ENCODE peak calls at places on chromosomes 3 and 15, in four cellular contexts. W is neuronal stem cell, S is skeletal muscle cell, M is cardiac muscle cell. O is an unnamed sample.

GRCh38 chr3:97901327-97902295 is 70.6 kb downstream of the RIOX2 start:
- DNase-seq in W (no peak), S (no peak), M (peak; percentile 29), O (no peak)

GRCh38 chr15:95742836-95743235 is 587.7 kb upstream of the NR2F2 start:
- DNase-seq in W (no peak), S (no peak), M (peak; percentile 14), O (no peak)

GRCh38 chr3:133475245-133476010 is 75.6 kb downstream of the BFSP2 start:
- DNase-seq in W (no peak), S (no peak), M (no peak), O (peak; percentile 95)

GRCh38 chr3:156554515-156554841 is 439 bp downstream of the SSR3 start:
- DNase-seq in W (no peak), S (no peak), M (no peak), O (no peak)

GRCh38 chr3:122952509-122952908 is 75.1 kb downstream of the SEMA5B start:
- DNase-seq in W (no peak), S (no peak), M (peak; percentile 32), O (no peak)

GRCh38 chr3:44132061-44132460 is 109.6 kb upstream of the TOPAZ1 start:
- DNase-seq in W (no peak), S (no peak), M (no peak), O (no peak)

GRCh38 chr3:100045696-100046095 is 68.6 kb downstream of the FILIP1L start:
- DNase-seq in W (no peak), S (peak; percentile 98), M (peak; percentile 98), O (no peak)

GRCh38 chr3:53550005-53550620 is 55.7 kb downstream of the CACNA1D start:
- DNase-seq in W (no peak), S (no peak), M (no peak), O (no peak)

GRCh38 chr15:72068826-72069225 is 49.1 kb downstream of the MYO9A start:
- DNase-seq in W (no peak), S (no peak), M (no peak), O (no peak)

GRCh38 chr15:72341361-72341760 is 21.4 kb upstream of the CELF6 start:
- DNase-seq in W (peak; percentile 18), S (no peak), M (peak; percentile 19), O (no peak)

GRCh38 chr3:140563206-140563605 is 114.7 kb upstream of the TRIM42 start:
- DNase-seq in W (no peak), S (no peak), M (no peak), O (no peak)

GRCh38 chr3:196219194-196219969 is 3.0 kb downstream of the SLC51A start:
- DNase-seq in W (no peak), S (peak; percentile 78), M (peak; percentile 93), O (peak; percentile 84)

GRCh38 chr15:69713726-69714559 is 261.3 kb downstream of the RPLP1 start:
- DNase-seq in W (no peak), S (no peak), M (no peak), O (peak; percentile 95)

GRCh38 chr3:190449801-190450200 is at the start of gene TMEM207:
- DNase-seq in W (no peak), S (no peak), M (no peak), O (no peak)

GRCh38 chr3:190444576-190445145 is 5.0 kb downstream of the TMEM207 start:
- DNase-seq in W (no peak), S (no peak), M (no peak), O (no peak)

GRCh38 chr3:190444036-190444435 is 5.7 kb downstream of the TMEM207 start:
- DNase-seq in W (no peak), S (no peak), M (no peak), O (no peak)

GRCh38 chr3:190443257-190443656 is 6.4 kb downstream of the TMEM207 start:
- DNase-seq in W (no peak), S (no peak), M (peak; percentile 34), O (no peak)

GRCh38 chr3:190446492-190447301 is 3.0 kb downstream of the TMEM207 start:
- DNase-seq in W (no peak), S (no peak), M (no peak), O (no peak)
- H3K4me3 ChIP-seq in W (no peak overlapping the region), S (no peak overlapping the region), M (no peak overlapping the region), O (no peak overlapping the region)

GRCh38 chr15:51162865-51163762 is 68.4 kb upstream of the TNFAIP8L3 start:
- DNase-seq in W (peak; percentile 71), S (no peak), M (peak; percentile 80), O (peak; percentile 68)
- H3K4me3 ChIP-seq in W (no peak overlapping the region), S (peak overlapping the region; percentile 16), M (no peak overlapping the region), O (peak overlapping the region; percentile 23)

DNA sequence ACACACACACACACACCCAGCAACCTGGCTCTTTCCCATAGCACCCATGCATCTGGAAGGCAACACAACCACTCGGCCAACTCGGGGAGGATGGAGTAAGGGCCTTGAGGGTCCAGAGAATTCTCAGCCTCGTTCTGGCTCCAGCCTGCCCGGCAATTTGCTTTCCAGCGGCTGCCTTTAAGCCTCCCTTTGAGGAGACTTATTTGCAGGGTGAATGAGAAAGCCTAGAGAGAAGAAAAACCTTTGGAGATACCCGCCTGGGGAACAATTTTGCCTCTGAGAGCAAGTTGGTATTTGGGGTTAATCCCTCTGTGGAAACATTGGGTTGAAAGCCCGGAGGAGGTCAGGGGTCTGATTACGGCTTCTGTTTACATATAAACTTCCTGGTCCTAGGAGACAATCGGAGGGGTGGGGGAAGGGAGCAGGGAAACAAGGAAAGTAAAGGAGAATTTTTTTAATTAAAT is 160.8 kb upstream of the HES1 start:
- DNase-seq in W (peak; percentile 81), S (no peak), M (no peak), O (no peak)
- H3K4me3 ChIP-seq in W (no peak overlapping the region), S (no peak overlapping the region), M (no peak overlapping the region), O (no peak overlapping the region)

GRCh38 chr3:45272828-45273470 is 46.9 kb upstream of the TMEM158 start:
- DNase-seq in W (no peak), S (no peak), M (no peak), O (no peak)
- H3K4me3 ChIP-seq in W (no peak overlapping the region), S (no peak overlapping the region), M (no peak overlapping the region), O (no peak overlapping the region)

GRCh38 chr15:27899583-27900295 is 199.4 kb downstream of the OCA2 start:
- DNase-seq in W (no peak), S (no peak), M (no peak), O (no peak)
- H3K4me3 ChIP-seq in W (no peak overlapping the region), S (no peak overlapping the region), M (no peak overlapping the region), O (no peak overlapping the region)

O was measured in MM.1S.